ENCODE peak calls at places on chromosomes 11 and 22, in ten cellular contexts. G, U, P, H, L, J, X, B, Q and N are unnamed samples.

GRCh38 chr11:106714179-106714578 is 304.1 kb downstream of the GUCY1A2 start:
- DNase-seq in P (no peak), H (peak; percentile 30), G (no peak), U (no peak), L (no peak), J (no peak), X (no peak), B (no peak), Q (no peak), N (no peak)

GRCh38 chr11:109223441-109223840 is 198.5 kb upstream of the C11orf87 start:
- DNase-seq in J (no peak), U (no peak), Q (no peak), H (no peak), X (no peak), G (no peak), L (no peak), P (no peak), B (no peak), N (no peak)

GRCh38 chr11:5103066-5103465 is 33.7 kb downstream of the OR52E1 start:
- DNase-seq in Q (no peak), X (no peak), B (no peak), J (no peak), U (no peak), G (no peak), H (no peak), P (no peak), L (no peak), N (no peak)

GRCh38 chr11:12069053-12069676 is 41.2 kb upstream of the MICAL2 start:
- DNase-seq in B (no peak), Q (no peak), G (no peak), P (no peak), L (no peak), H (no peak), U (no peak), X (no peak), J (no peak), N (no peak)

GRCh38 chr22:44459041-44459440 is 39.0 kb downstream of the RTL6 start:
- DNase-seq in H (no peak), B (no peak), G (no peak), L (no peak), X (no peak), Q (no peak), J (no peak), P (no peak), U (no peak), N (no peak)

GRCh38 chr22:30572840-30573593 is 1.4 kb downstream of the GAL3ST1 start:
- DNase-seq in L (no peak), U (no peak), X (no peak), H (no peak), B (peak; percentile 54), J (no peak), G (no peak), P (no peak), Q (no peak), N (no peak)

GRCh38 chr11:131302831-131303230 is 67.6 kb upstream of the NTM start:
- DNase-seq in B (no peak), J (no peak), U (no peak), X (no peak), H (no peak), P (no peak), Q (no peak), L (no peak), G (no peak), N (no peak)

GRCh38 chr11:99535819-99536218 is 515.1 kb downstream of the CNTN5 start:
- DNase-seq in U (no peak), L (no peak), J (no peak), Q (no peak), G (no peak), H (no peak), P (no peak), X (no peak), B (no peak), N (no peak)

GRCh38 chr11:134001596-134001995 is 44.8 kb upstream of the IGSF9B start:
- DNase-seq in B (no peak), Q (no peak), U (no peak), G (no peak), P (no peak), J (no peak), L (no peak), X (no peak), H (no peak), N (no peak)

GRCh38 chr11:116650052-116650451 is 122.7 kb downstream of the BUD13 start:
- DNase-seq in L (no peak), B (no peak), J (no peak), H (no peak), G (no peak), X (no peak), U (no peak), P (no peak), Q (no peak), N (peak; percentile 19)

GRCh38 chr11:102287963-102288744 is 29.1 kb upstream of the BIRC3 start:
- DNase-seq in P (peak; percentile 81), J (peak; percentile 70), U (peak; percentile 86), B (peak; percentile 61), H (peak; percentile 88), G (no peak), L (peak; percentile 80), X (no peak), Q (peak; percentile 41), N (no peak)

DNA sequence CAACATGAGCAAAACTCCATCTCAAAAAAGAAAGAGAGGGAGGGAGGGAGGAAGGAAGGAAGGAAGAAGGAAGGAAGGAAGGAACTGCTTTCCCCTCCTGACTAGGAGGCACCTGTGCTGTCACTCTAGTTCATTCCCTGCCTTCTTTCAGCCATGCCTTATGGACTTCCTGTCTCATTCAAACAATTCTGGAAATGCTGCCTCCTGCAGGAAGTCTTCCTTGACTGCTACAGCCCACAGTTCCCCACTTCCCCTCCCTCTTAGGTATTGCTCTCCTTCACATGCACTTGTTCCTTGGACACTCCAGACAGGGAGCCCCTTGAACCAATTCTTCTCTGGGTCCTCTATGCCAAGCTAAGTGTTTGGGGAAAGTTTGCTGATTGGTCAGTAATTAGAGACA is 31.6 kb upstream of the WNT11 start:
- DNase-seq in Q (no peak), P (no peak), H (no peak), X (no peak), G (no peak), J (no peak), L (no peak), U (peak; percentile 48), B (no peak), N (no peak)
- TF ChIP-seq CTCF in Q (no peak), P (no peak), H (no peak), X (no peak), G (peak; percentile 16), J (no peak), L (no peak), U (peak; percentile 23), B (no peak), N (no peak)

DNA sequence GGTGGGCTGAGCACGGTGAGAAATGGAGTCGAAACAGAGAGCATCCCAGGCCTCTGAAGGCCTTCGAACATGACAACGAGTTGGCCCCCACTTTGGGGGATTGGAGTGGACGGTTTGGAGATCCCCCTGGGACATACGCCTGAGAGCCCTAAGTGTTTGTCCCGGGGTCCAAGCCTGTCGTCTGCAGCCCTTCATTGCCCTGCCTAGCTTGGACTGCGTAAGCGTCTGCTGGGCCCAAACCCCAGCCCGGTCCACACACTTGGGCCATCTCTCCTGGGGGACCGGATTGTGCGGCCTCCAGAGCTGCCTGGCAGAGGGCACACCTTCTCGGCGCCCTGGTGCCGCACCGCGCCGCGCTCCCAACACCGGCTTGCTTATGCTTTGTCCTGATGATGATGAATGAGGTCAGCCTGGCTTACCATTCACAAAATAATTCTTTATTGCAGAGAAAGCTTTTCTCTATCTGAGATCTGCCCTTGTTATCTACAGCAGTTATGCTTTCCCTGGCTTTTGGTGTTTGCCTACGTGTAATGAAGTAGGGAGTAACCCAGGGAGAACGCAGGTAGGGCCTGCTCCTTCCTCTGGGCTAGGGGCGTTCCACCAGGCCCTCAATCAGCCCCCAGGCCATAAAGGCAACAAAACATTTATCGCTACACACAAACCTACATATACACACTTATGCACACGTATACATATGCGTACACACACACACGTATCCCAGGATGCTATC is 85.9 kb upstream of the PPARA start:
- DNase-seq in G (peak; percentile 39), P (no peak), B (peak; percentile 43), L (no peak), X (no peak), H (no peak), U (no peak), Q (no peak), J (peak; percentile 63), N (no peak)
- TF ChIP-seq CTCF in G (no peak), P (no peak), B (no peak), L (no peak), X (no peak), H (no peak), U (no peak), Q (no peak), J (no peak), N (no peak)

GRCh38 chr22:48488149-48488551 is 1339.5 kb downstream of the BRD1 start:
- DNase-seq in X (no peak), J (no peak), L (no peak), G (no peak), P (no peak), Q (no peak), U (peak; percentile 40), H (no peak), B (no peak), N (no peak)
- TF ChIP-seq CTCF in X (no peak), J (no peak), L (no peak), G (no peak), P (no peak), Q (peak; percentile 26), U (peak; percentile 49), H (no peak), B (no peak), N (no peak)

GRCh38 chr11:65014146-65014960 is at the start of gene ARL2:
- DNase-seq in L (peak; percentile 92), X (peak; percentile 89), B (no peak), U (no peak), P (no peak), H (no peak), Q (no peak), G (no peak), J (peak; percentile 78), N (peak; percentile 91)

GRCh38 chr11:65017927-65018326 is 4.0 kb downstream of the ARL2 start:
- DNase-seq in J (no peak), X (no peak), P (no peak), B (no peak), H (no peak), L (no peak), Q (no peak), G (no peak), U (no peak), N (no peak)

GRCh38 chr11:65016705-65017104 is 2.7 kb downstream of the ARL2 start:
- DNase-seq in Q (no peak), U (no peak), J (no peak), P (no peak), G (no peak), X (no peak), B (no peak), H (no peak), L (no peak), N (no peak)

GRCh38 chr11:65013130-65013691 is 749 bp upstream of the ARL2 start:
- DNase-seq in U (no peak), X (no peak), B (peak; percentile 89), P (peak; percentile 70), L (peak; percentile 95), Q (peak; percentile 84), G (peak; percentile 95), H (peak; percentile 91), J (no peak), N (peak; percentile 71)

DNA sequence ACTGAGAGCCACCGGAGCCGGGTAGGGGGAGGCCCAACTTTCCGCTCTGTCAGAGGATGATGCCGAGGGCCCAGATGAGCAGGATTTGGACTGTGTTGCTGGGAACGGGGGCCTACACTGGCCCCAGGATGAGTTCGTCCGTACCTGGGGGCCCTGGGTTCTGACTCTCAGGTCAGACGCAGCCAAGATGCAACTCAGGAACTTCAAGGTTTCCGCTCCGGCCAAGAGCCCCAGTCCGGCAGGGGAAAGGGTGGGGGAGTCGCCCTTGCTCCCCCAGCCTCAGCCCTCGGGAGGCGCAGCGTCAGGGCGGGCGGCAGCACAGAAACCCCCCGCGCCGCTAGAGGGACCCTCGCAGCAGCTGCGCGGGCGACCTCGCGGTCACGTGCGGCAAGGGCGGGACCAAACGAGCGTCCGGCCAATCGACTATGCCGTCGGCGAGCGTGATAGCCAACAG is 241 bp upstream of the ARL2 start:
- DNase-seq in U (peak; percentile 98), G (peak; percentile 94), J (peak; percentile 74), P (peak; percentile 66), Q (peak; percentile 94), B (peak; percentile 91), H (peak; percentile 91), X (peak; percentile 84), L (peak; percentile 96), N (peak; percentile 86)
- TF ChIP-seq CTCF in U (peak; percentile 23), G (no peak), J (no peak), P (no peak), Q (peak; percentile 59), B (peak; percentile 43), H (no peak), X (no peak), L (peak; percentile 76), N (peak; percentile 70)